ENCODE peak calls at places on chromosomes 6 and 20, in four cellular contexts. One of them, this sample, is unnamed.
A peak's percentile ranks its signal among the peaks of the same experiment; 100 is the strongest.

GRCh38 chr20:63815613-63815862 is 15.5 kb downstream of the ZBTB46 start:
- DNase-seq in body of pancreas: no peak
- DNase-seq in RWPE2: no peak
- DNase-seq in WTC11: no peak
- DNase-seq in this sample: no peak

GRCh38 chr6:169157474-169158181 is 96.0 kb downstream of the THBS2 start:
- DNase-seq in body of pancreas: no peak
- DNase-seq in RWPE2: no peak
- DNase-seq in WTC11: no peak
- DNase-seq in this sample: no peak

GRCh38 chr20:51022803-51023616 is at the start of gene KCNG1:
- DNase-seq in RWPE2: peak; percentile 90
- DNase-seq in body of pancreas: peak; percentile 70
- DNase-seq in WTC11: peak; percentile 79
- DNase-seq in this sample: no peak

GRCh38 chr20:35273449-35274171 is 4.3 kb downstream of the MMP24OS start:
- DNase-seq in RWPE2: peak; percentile 89
- DNase-seq in WTC11: peak; percentile 62
- DNase-seq in body of pancreas: peak; percentile 63
- DNase-seq in this sample: no peak

GRCh38 chr6:166435574-166435973 is 52.8 kb upstream of the MPC1 start:
- DNase-seq in RWPE2: no peak
- DNase-seq in body of pancreas: no peak
- DNase-seq in WTC11: no peak
- DNase-seq in this sample: no peak

GRCh38 chr20:32968833-32969241 is 35.4 kb downstream of the SUN5 start:
- DNase-seq in RWPE2: peak; percentile 71
- DNase-seq in WTC11: peak; percentile 3
- DNase-seq in body of pancreas: no peak
- DNase-seq in this sample: no peak

GRCh38 chr6:121838842-121839241 is 403.4 kb downstream of the GJA1 start:
- DNase-seq in RWPE2: no peak
- DNase-seq in WTC11: no peak
- DNase-seq in body of pancreas: no peak
- DNase-seq in this sample: no peak

GRCh38 chr6:17311595-17312311 is 30.6 kb downstream of the RBM24 start:
- DNase-seq in body of pancreas: peak; percentile 16
- DNase-seq in RWPE2: no peak
- DNase-seq in WTC11: no peak
- DNase-seq in this sample: no peak

GRCh38 chr6:160330621-160331020 is 17.6 kb upstream of the SLC22A3 start:
- DNase-seq in body of pancreas: no peak
- DNase-seq in WTC11: no peak
- DNase-seq in RWPE2: no peak
- DNase-seq in this sample: no peak

GRCh38 chr6:134020968-134021367 is 31.5 kb downstream of the SLC2A12 start:
- DNase-seq in RWPE2: no peak
- DNase-seq in WTC11: no peak
- DNase-seq in body of pancreas: no peak
- DNase-seq in this sample: no peak

GRCh38 chr20:57716202-57716601 is 6.4 kb upstream of the PMEPA1 start:
- DNase-seq in body of pancreas: no peak
- DNase-seq in RWPE2: no peak
- DNase-seq in WTC11: no peak
- DNase-seq in this sample: no peak

GRCh38 chr6:124961784-124962611 is at the start of gene RNF217:
- DNase-seq in WTC11: peak; percentile 51
- DNase-seq in body of pancreas: peak; percentile 64
- DNase-seq in RWPE2: peak; percentile 67
- DNase-seq in this sample: peak; percentile 93

GRCh38 chr6:44512868-44513641 is 125.5 kb downstream of the CDC5L start:
- DNase-seq in RWPE2: no peak
- DNase-seq in body of pancreas: no peak
- DNase-seq in WTC11: no peak
- DNase-seq in this sample: no peak

GRCh38 chr6:37819802-37820712 is 530 bp downstream of the ZFAND3 start:
- DNase-seq in body of pancreas: peak; percentile 64
- DNase-seq in WTC11: peak; percentile 26
- DNase-seq in RWPE2: peak; percentile 82
- DNase-seq in this sample: no peak

GRCh38 chr6:37820713-37821069 is 1.2 kb downstream of the ZFAND3 start:
- DNase-seq in RWPE2: no peak
- DNase-seq in WTC11: no peak
- DNase-seq in body of pancreas: no peak
- DNase-seq in this sample: no peak

GRCh38 chr6:37821449-37821848 is 1.9 kb downstream of the ZFAND3 start:
- DNase-seq in RWPE2: no peak
- DNase-seq in WTC11: no peak
- DNase-seq in body of pancreas: no peak
- DNase-seq in this sample: no peak

GRCh38 chr6:37818536-37819176 is 871 bp upstream of the ZFAND3 start:
- DNase-seq in body of pancreas: peak; percentile 99
- DNase-seq in WTC11: peak; percentile 94
- DNase-seq in RWPE2: peak; percentile 93
- DNase-seq in this sample: peak; percentile 96

DNA sequence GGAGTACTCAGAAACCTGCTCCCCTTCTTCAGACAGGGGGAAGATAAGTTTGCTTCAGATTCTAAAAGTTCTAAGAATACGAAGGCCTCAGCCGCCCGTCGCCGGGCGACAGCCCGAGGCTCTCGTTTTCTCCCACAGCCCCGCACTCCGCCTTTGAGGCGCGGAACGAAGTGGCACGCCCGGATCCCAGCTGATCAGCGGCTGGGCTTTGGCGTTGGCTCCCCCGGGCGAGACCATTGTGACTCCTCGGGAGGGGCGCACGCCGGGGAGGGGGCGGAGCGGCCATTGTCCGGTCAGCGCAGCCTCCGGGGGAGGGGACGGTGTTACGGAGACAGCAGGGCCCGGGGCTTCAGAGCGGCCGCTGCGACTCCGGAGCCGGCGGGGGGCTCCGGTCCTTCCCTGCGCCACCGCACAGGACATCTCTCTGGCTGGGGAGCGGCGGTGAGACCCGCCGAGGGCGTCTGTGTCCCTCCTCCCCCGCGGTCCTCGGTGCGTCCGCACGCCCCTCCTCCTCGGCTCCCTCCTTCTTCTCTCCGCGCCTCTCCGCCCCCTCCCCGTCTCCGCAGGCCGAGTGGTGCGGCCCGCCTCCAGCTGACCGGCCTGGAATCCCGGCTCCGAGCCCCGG is at the start of gene ZFAND3:
- DNase-seq in RWPE2: peak; percentile 95
- DNase-seq in WTC11: peak; percentile 96
- DNase-seq in body of pancreas: peak; percentile 96
- DNase-seq in this sample: peak; percentile 98
- TF ChIP-seq CTCF in RWPE2: no peak
- TF ChIP-seq CTCF in WTC11: no peak
- TF ChIP-seq CTCF in body of pancreas: no peak
- TF ChIP-seq CTCF in this sample: no peak

GRCh38 chr20:49980140-49981008 is 2.4 kb upstream of the SNAI1 start:
- DNase-seq in RWPE2: no peak
- DNase-seq in body of pancreas: no peak
- DNase-seq in WTC11: no peak
- DNase-seq in this sample: no peak

GRCh38 chr20:49979030-49979832 is 3.5 kb upstream of the SNAI1 start:
- DNase-seq in body of pancreas: peak; percentile 36
- DNase-seq in WTC11: peak; percentile 79
- DNase-seq in RWPE2: no peak
- DNase-seq in this sample: no peak

GRCh38 chr20:49976542-49976941 is 6.2 kb upstream of the SNAI1 start:
- DNase-seq in WTC11: no peak
- DNase-seq in RWPE2: no peak
- DNase-seq in body of pancreas: no peak
- DNase-seq in this sample: no peak

GRCh38 chr20:49981218-49982071 is 1.3 kb upstream of the SNAI1 start:
- DNase-seq in WTC11: no peak
- DNase-seq in body of pancreas: no peak
- DNase-seq in RWPE2: no peak
- DNase-seq in this sample: no peak

DNA sequence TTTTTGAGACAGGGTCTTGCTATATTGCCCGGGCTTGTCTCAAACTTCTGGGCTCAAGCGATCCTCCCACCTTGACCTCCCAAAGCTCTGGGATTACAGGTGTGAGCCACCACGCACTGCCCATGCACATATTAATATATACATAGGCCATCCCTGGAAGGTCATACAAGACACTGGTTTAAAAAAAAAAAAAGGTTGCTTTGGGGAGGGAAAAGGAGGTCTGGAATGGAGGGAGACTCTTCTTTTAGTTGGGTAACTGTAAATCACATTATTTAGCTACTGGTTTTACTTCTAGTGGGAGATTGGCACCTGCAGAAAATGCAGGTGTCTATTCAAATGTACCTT is 4.1 kb upstream of the SNAI1 start:
- DNase-seq in body of pancreas: no peak
- DNase-seq in WTC11: no peak
- DNase-seq in RWPE2: no peak
- DNase-seq in this sample: no peak
- TF ChIP-seq CTCF in body of pancreas: no peak
- TF ChIP-seq CTCF in WTC11: no peak
- TF ChIP-seq CTCF in RWPE2: no peak
- TF ChIP-seq CTCF in this sample: no peak

GRCh38 chr20:43658068-43658722 is 8.7 kb upstream of the MYBL2 start:
- DNase-seq in WTC11: no peak
- DNase-seq in RWPE2: no peak
- DNase-seq in body of pancreas: no peak
- DNase-seq in this sample: peak; percentile 25
- TF ChIP-seq CTCF in WTC11: no peak
- TF ChIP-seq CTCF in RWPE2: no peak
- TF ChIP-seq CTCF in body of pancreas: no peak
- TF ChIP-seq CTCF in this sample: no peak

DNA sequence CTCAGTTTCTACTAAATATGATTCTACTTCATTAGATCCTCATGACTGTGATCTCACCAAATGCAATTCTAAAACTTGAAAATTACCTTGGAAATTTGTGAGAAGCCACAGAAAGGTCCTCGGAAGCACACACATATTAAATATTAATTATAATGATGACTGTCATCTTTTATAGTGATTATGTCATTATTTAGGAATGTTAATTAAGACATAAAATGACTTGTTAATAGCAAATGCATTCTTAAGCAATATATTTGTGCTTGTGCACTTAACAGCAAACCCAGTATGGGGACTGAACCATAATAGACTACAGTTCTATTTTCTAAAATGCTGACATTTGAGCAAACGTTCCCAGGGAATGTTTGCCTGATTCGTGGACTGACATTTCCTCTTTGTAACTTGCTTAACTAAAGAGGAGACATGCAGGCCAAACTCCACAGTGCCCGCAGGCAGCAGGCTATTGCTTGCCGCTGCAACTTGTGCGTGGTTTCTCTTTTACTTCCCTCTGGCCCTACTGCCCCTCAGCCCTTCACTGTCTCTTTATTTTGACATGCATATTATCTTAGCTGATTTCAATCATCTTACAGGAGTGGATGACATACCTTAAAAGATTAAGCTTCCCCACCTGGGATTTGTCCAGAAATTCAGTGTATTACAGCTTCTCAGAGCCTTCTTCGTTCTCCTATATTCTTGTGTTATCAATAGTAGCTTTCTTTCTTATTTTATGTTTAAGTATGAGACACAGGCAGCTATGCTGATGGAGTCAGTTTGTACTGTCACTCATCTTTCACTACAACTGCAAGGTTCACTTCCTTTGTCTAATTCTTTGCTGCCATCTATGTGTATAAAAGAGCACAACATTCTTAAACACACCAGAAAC is 141.5 kb downstream of the GMDS start:
- DNase-seq in body of pancreas: no peak
- DNase-seq in RWPE2: no peak
- DNase-seq in WTC11: no peak
- DNase-seq in this sample: no peak
- TF ChIP-seq CTCF in body of pancreas: peak; percentile 80
- TF ChIP-seq CTCF in RWPE2: peak; percentile 79
- TF ChIP-seq CTCF in WTC11: no peak
- TF ChIP-seq CTCF in this sample: peak; percentile 90

GRCh38 chr20:3612795-3613560 is 50.2 kb downstream of the GFRA4 start:
- DNase-seq in body of pancreas: no peak
- DNase-seq in WTC11: no peak
- DNase-seq in RWPE2: no peak
- DNase-seq in this sample: no peak
- TF ChIP-seq CTCF in body of pancreas: no peak
- TF ChIP-seq CTCF in WTC11: no peak
- TF ChIP-seq CTCF in RWPE2: peak; percentile 12
- TF ChIP-seq CTCF in this sample: peak; percentile 13

DNA sequence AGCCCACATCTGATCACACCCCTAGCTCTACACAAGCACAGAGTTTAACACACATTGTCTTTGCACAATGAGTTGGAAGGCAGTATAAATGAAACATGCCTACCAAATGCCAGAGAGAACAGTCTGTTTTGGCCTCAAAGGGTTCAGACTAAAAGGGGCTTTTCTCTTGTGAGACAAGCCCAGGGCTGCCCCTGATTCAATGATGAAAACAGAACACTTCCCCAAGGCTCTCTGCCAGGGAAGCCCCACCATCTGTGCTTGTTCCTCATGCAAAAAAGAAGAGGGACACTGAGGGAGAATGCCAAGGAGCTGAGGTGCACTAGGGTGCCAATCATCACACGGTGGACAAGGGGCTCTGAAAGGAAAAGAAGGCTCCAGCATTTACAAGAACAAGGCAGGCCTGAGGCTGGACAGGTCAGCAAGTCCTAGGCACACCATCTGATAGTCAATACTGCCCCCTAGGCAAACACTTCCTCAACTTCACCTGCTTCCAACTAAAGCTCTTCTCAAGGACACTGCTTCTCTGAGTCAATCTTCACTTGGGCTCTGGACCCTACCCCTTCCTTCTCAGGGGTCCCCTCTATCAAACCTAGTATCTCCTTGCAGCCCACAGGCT is 37.5 kb upstream of the SLC4A11 start:
- DNase-seq in WTC11: peak; percentile 23
- DNase-seq in RWPE2: no peak
- DNase-seq in body of pancreas: no peak
- DNase-seq in this sample: no peak
- TF ChIP-seq CTCF in WTC11: no peak
- TF ChIP-seq CTCF in RWPE2: peak; percentile 23
- TF ChIP-seq CTCF in body of pancreas: peak; percentile 25
- TF ChIP-seq CTCF in this sample: peak; percentile 53

GRCh38 chr6:28542440-28543293 is 17.0 kb downstream of the GPX5 start:
- DNase-seq in RWPE2: peak; percentile 77
- DNase-seq in body of pancreas: peak; percentile 54
- DNase-seq in WTC11: peak; percentile 95
- DNase-seq in this sample: no peak
- TF ChIP-seq CTCF in RWPE2: peak; percentile 88
- TF ChIP-seq CTCF in body of pancreas: peak; percentile 67
- TF ChIP-seq CTCF in WTC11: peak; percentile 40
- TF ChIP-seq CTCF in this sample: peak; percentile 73

This sample was measured in chondrocyte.